ENCODE peak calls at places on chromosome 1, in five cellular contexts. One of them, this sample, is unnamed.

GRCh38 chr1:155052412-155053400 is 1.6 kb downstream of the ADAM15 start:
- DNase-seq in uterus: no peak
- DNase-seq in body of pancreas: peak
- DNase-seq in heart left ventricle: peak
- DNase-seq in ovary: no peak
- DNase-seq in this sample: no peak

GRCh38 chr1:43952731-43953350 is 6.1 kb downstream of the IPO13 start:
- DNase-seq in heart left ventricle: no peak
- DNase-seq in ovary: no peak
- DNase-seq in body of pancreas: no peak
- DNase-seq in uterus: no peak
- DNase-seq in this sample: no peak

GRCh38 chr1:147771216-147772125 is 11.1 kb upstream of the GJA5 start:
- DNase-seq in ovary: no peak
- DNase-seq in heart left ventricle: peak
- DNase-seq in body of pancreas: no peak
- DNase-seq in uterus: peak
- DNase-seq in this sample: no peak

GRCh38 chr1:207186503-207186902 is 82.5 kb downstream of the C4BPA start:
- DNase-seq in body of pancreas: no peak
- DNase-seq in ovary: no peak
- DNase-seq in heart left ventricle: no peak
- DNase-seq in uterus: no peak
- DNase-seq in this sample: no peak

GRCh38 chr1:166170726-166171125 is 3.9 kb upstream of the FAM78B start:
- DNase-seq in ovary: no peak
- DNase-seq in uterus: no peak
- DNase-seq in body of pancreas: no peak
- DNase-seq in heart left ventricle: no peak
- DNase-seq in this sample: no peak

GRCh38 chr1:27872802-27873665 is 690 bp downstream of the THEMIS2 start:
- DNase-seq in uterus: no peak
- DNase-seq in body of pancreas: no peak
- DNase-seq in ovary: no peak
- DNase-seq in heart left ventricle: no peak
- DNase-seq in this sample: peak

GRCh38 chr1:33719771-33720670 is 143.9 kb upstream of the HMGB4 start:
- DNase-seq in ovary: no peak
- DNase-seq in heart left ventricle: no peak
- DNase-seq in body of pancreas: no peak
- DNase-seq in uterus: no peak
- DNase-seq in this sample: no peak

GRCh38 chr1:6523566-6523965 is 30.7 kb downstream of the NOL9 start:
- DNase-seq in heart left ventricle: no peak
- DNase-seq in uterus: no peak
- DNase-seq in ovary: no peak
- DNase-seq in body of pancreas: peak
- DNase-seq in this sample: no peak

GRCh38 chr1:182279724-182280506 is 111.7 kb downstream of the GLUL start:
- DNase-seq in body of pancreas: peak
- DNase-seq in uterus: no peak
- DNase-seq in ovary: no peak
- DNase-seq in heart left ventricle: peak
- DNase-seq in this sample: no peak

GRCh38 chr1:113456967-113457366 is 66.7 kb downstream of the MAGI3 start:
- DNase-seq in uterus: peak
- DNase-seq in ovary: no peak
- DNase-seq in body of pancreas: peak
- DNase-seq in heart left ventricle: peak
- DNase-seq in this sample: no peak

GRCh38 chr1:19483261-19483660 is 2.1 kb downstream of the CAPZB start:
- DNase-seq in body of pancreas: no peak
- DNase-seq in heart left ventricle: no peak
- DNase-seq in uterus: no peak
- DNase-seq in ovary: no peak
- DNase-seq in this sample: no peak

GRCh38 chr1:17213433-17214148 is 8.7 kb downstream of the PADI1 start:
- DNase-seq in heart left ventricle: no peak
- DNase-seq in body of pancreas: no peak
- DNase-seq in uterus: no peak
- DNase-seq in ovary: no peak
- DNase-seq in this sample: no peak

GRCh38 chr1:7248828-7249227 is 463.6 kb downstream of the CAMTA1 start:
- DNase-seq in ovary: no peak
- DNase-seq in uterus: no peak
- DNase-seq in heart left ventricle: no peak
- DNase-seq in body of pancreas: no peak
- DNase-seq in this sample: no peak

GRCh38 chr1:92495392-92496066 is 8.8 kb upstream of the GFI1 start:
- DNase-seq in ovary: no peak
- DNase-seq in uterus: no peak
- DNase-seq in body of pancreas: no peak
- DNase-seq in heart left ventricle: no peak
- DNase-seq in this sample: no peak

GRCh38 chr1:64911326-64911725 is 55.0 kb downstream of the JAK1 start:
- DNase-seq in uterus: no peak
- DNase-seq in heart left ventricle: no peak
- DNase-seq in body of pancreas: no peak
- DNase-seq in ovary: no peak
- DNase-seq in this sample: no peak

GRCh38 chr1:25517476-25518394 is 25.7 kb upstream of the LDLRAP1 start:
- DNase-seq in body of pancreas: no peak
- DNase-seq in ovary: no peak
- DNase-seq in uterus: no peak
- DNase-seq in heart left ventricle: no peak
- DNase-seq in this sample: no peak
- TF ChIP-seq POLR2A in body of pancreas: no peak
- TF ChIP-seq POLR2A in ovary: no peak
- TF ChIP-seq POLR2A in uterus: no peak
- TF ChIP-seq POLR2A in heart left ventricle: no peak
- TF ChIP-seq POLR2A in this sample: no peak

GRCh38 chr1:95407864-95408291 is 173.9 kb downstream of the RWDD3 start:
- DNase-seq in heart left ventricle: no peak
- DNase-seq in ovary: no peak
- DNase-seq in uterus: no peak
- DNase-seq in body of pancreas: no peak
- DNase-seq in this sample: no peak

GRCh38 chr1:95406279-95406678 is 172.3 kb downstream of the RWDD3 start:
- DNase-seq in heart left ventricle: no peak
- DNase-seq in ovary: no peak
- DNase-seq in uterus: no peak
- DNase-seq in body of pancreas: no peak
- DNase-seq in this sample: no peak

GRCh38 chr1:95409901-95410300 is 175.9 kb downstream of the RWDD3 start:
- DNase-seq in heart left ventricle: no peak
- DNase-seq in uterus: no peak
- DNase-seq in body of pancreas: peak
- DNase-seq in ovary: no peak
- DNase-seq in this sample: no peak

GRCh38 chr1:95407146-95407863 is 173.3 kb downstream of the RWDD3 start:
- DNase-seq in heart left ventricle: no peak
- DNase-seq in ovary: no peak
- DNase-seq in uterus: no peak
- DNase-seq in body of pancreas: no peak
- DNase-seq in this sample: no peak

DNA sequence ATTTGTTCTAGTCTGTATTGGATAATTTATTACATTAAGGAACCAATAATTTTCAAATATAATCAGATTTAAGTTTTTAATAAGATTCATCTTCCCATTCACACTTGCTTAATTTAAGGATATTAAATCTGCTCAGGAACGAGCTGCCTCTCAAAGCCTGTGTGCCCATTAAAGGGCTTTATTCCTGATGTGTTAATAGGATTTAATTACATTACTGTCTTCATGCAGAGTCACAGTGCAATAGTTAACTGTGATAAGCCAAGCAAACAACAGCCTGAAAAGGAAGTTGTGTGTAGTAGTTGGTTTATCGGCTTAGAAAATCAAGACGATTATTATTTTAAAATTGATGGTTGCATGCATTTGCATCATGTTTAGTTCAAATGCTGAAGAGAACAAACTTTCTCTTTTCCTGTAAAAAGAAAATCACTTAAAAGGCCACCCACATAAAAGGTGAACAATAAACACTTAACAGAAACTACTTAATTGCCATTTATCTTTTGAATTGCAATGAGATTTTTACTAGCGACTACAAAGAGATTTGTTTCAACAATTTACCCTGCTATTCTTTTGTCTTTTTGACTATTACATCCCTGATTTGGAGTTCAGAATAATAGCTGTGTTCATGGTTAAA is 174.6 kb downstream of the RWDD3 start:
- DNase-seq in ovary: no peak
- DNase-seq in uterus: no peak
- DNase-seq in body of pancreas: no peak
- DNase-seq in heart left ventricle: no peak
- DNase-seq in this sample: no peak
- H3K27ac ChIP-seq in ovary: no peak
- H3K27ac ChIP-seq in uterus: no peak
- H3K27ac ChIP-seq in body of pancreas: no peak
- H3K27ac ChIP-seq in heart left ventricle: no peak
- H3K27ac ChIP-seq in this sample: no peak

GRCh38 chr1:108691128-108691885 is 803 bp upstream of the PRPF38B start:
- DNase-seq in uterus: no peak
- DNase-seq in heart left ventricle: no peak
- DNase-seq in ovary: no peak
- DNase-seq in body of pancreas: no peak
- DNase-seq in this sample: no peak

GRCh38 chr1:108695515-108695914 is 3.4 kb downstream of the PRPF38B start:
- DNase-seq in heart left ventricle: no peak
- DNase-seq in uterus: no peak
- DNase-seq in ovary: no peak
- DNase-seq in body of pancreas: no peak
- DNase-seq in this sample: no peak

GRCh38 chr1:108691886-108692723 is at the start of gene PRPF38B:
- DNase-seq in body of pancreas: peak
- DNase-seq in heart left ventricle: peak
- DNase-seq in uterus: peak
- DNase-seq in ovary: peak
- DNase-seq in this sample: peak

DNA sequence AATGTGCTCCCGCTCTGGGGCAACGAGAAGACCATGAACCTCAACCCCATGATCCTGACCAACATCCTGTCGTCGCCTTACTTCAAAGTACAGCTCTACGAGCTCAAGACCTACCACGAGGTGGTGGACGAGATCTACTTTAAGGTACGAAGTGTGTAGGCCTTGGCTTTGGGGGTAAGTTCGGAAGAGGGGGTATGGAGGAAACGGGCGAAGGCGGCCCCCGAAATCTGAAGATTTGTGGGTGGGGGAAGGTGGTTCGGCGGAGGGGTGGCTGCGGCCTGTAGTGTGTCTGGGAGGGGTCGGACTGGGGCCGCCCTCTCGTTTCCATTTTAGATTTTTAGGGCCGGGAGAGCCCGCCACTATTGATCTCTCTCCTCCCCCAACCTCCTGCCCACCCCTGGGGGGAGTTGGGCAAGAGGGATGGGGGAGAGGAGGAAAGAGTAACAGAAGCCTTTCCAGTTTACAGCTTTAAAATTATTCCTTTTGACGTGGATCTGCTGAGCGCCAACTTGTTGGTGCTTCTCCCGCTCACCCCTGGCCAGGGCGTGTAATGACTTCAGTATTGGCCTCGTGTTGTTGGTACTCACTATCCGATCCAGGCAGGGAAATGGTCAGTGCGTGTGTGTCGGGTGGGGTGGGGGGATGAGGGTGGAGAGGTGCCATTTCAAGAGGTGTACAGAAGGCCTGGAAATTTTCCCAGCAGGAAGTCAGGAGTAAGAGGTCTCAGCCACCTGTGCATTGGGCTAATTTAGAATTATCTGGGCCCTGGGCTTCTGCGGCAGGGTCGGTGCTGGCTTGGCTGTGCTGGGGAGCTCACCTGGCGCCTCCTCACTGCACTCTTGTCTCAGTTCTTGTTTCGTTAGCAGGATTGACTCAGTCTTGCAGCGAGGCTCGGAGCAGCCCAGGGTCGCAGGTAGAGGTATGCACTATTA is 880 bp downstream of the PRPF38B start:
- DNase-seq in heart left ventricle: peak
- DNase-seq in body of pancreas: peak
- DNase-seq in uterus: peak
- DNase-seq in ovary: peak
- DNase-seq in this sample: peak
- TF ChIP-seq POLR2A in heart left ventricle: no peak
- TF ChIP-seq POLR2A in body of pancreas: no peak
- TF ChIP-seq POLR2A in uterus: no peak
- TF ChIP-seq POLR2A in ovary: no peak
- TF ChIP-seq POLR2A in this sample: no peak

GRCh38 chr1:10850026-10850425 is 53.6 kb upstream of the CASZ1 start:
- DNase-seq in ovary: no peak
- DNase-seq in uterus: no peak
- DNase-seq in body of pancreas: no peak
- DNase-seq in heart left ventricle: no peak
- DNase-seq in this sample: no peak

GRCh38 chr1:10852486-10852885 is 56.0 kb upstream of the CASZ1 start:
- DNase-seq in uterus: no peak
- DNase-seq in heart left ventricle: no peak
- DNase-seq in ovary: no peak
- DNase-seq in body of pancreas: no peak
- DNase-seq in this sample: no peak

GRCh38 chr1:10852018-10852417 is 55.6 kb upstream of the CASZ1 start:
- DNase-seq in uterus: no peak
- DNase-seq in body of pancreas: no peak
- DNase-seq in heart left ventricle: no peak
- DNase-seq in ovary: no peak
- DNase-seq in this sample: no peak

GRCh38 chr1:10852998-10853520 is 56.6 kb upstream of the CASZ1 start:
- DNase-seq in uterus: no peak
- DNase-seq in heart left ventricle: no peak
- DNase-seq in ovary: no peak
- DNase-seq in body of pancreas: no peak
- DNase-seq in this sample: no peak

GRCh38 chr1:10851024-10852013 is 54.9 kb upstream of the CASZ1 start:
- DNase-seq in heart left ventricle: no peak
- DNase-seq in ovary: no peak
- DNase-seq in body of pancreas: no peak
- DNase-seq in uterus: no peak
- DNase-seq in this sample: no peak
- H3K27ac ChIP-seq in heart left ventricle: no peak
- H3K27ac ChIP-seq in ovary: no peak
- H3K27ac ChIP-seq in body of pancreas: no peak
- H3K27ac ChIP-seq in uterus: no peak
- H3K27ac ChIP-seq in this sample: no peak

DNA sequence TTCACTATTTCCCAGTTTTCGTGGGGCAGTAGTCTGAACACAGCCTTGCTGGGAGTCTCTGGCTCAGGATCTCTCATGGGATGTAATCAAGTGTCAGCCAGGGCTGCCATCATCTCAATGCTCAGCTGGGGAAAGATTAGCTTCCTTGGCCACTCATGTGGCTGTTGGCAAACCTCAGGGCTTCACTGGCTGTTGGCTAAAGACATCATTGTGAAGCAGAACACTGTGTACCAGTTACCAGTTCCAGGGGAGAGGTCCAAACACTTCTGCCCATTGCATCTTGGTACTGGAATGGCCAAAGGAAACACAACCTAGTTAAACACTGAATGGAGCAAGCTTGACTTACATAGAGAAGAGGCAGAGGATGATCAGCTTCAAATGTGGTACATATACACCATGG is 33.7 kb downstream of the AADACL4 start:
- DNase-seq in ovary: no peak
- DNase-seq in body of pancreas: no peak
- DNase-seq in uterus: no peak
- DNase-seq in heart left ventricle: peak
- DNase-seq in this sample: no peak
- TF ChIP-seq POLR2A in ovary: no peak
- TF ChIP-seq POLR2A in body of pancreas: no peak
- TF ChIP-seq POLR2A in uterus: no peak
- TF ChIP-seq POLR2A in heart left ventricle: no peak
- TF ChIP-seq POLR2A in this sample: no peak